ENCODE peak calls at places on chromosomes 5 and 9, in seven cellular contexts. T, P, Q, S, O, M and E are unnamed samples.

GRCh38 chr5:133925269-133925668 is 43.2 kb downstream of the C5orf15 start:
- DNase-seq in Q (no peak), M (no peak), P (no peak), S (no peak), T (no peak), O (no peak), E (no peak)

GRCh38 chr5:157266286-157267007 is 524 bp downstream of the CYFIP2 start:
- DNase-seq in P (no peak), M (peak; percentile 36), O (peak; percentile 20), Q (no peak), S (peak; percentile 49), T (peak; percentile 61), E (no peak)

GRCh38 chr5:75335952-75336624 is 932 bp upstream of the HMGCR start:
- DNase-seq in M (peak; percentile 86), T (no peak), Q (peak; percentile 88), O (peak; percentile 43), P (no peak), S (peak; percentile 86), E (peak; percentile 95)

GRCh38 chr5:13976867-13977479 is 32.5 kb upstream of the DNAH5 start:
- DNase-seq in S (peak; percentile 68), P (no peak), Q (peak; percentile 70), M (peak; percentile 80), T (no peak), O (peak; percentile 18), E (peak; percentile 59)

GRCh38 chr9:110543631-110544051 is 35.9 kb downstream of the SVEP1 start:
- DNase-seq in M (no peak), S (peak; percentile 25), T (peak; percentile 36), Q (no peak), P (no peak), O (no peak), E (peak; percentile 17)

GRCh38 chr9:125990186-125990792 is 243.1 kb downstream of the PBX3 start:
- DNase-seq in S (no peak), P (no peak), O (no peak), M (no peak), T (no peak), Q (no peak), E (no peak)

GRCh38 chr5:58738336-58738735 is 155.5 kb downstream of the RAB3C start:
- DNase-seq in P (no peak), S (no peak), T (no peak), M (no peak), O (no peak), Q (no peak), E (no peak)

GRCh38 chr9:124853605-124854143 is 414 bp downstream of the WDR38 start:
- DNase-seq in M (no peak), T (no peak), S (no peak), P (no peak), Q (no peak), O (no peak), E (no peak)

GRCh38 chr5:141713616-141714309 is 31.7 kb upstream of the ARAP3 start:
- DNase-seq in M (peak; percentile 60), P (no peak), O (no peak), T (no peak), Q (no peak), S (no peak), E (peak; percentile 8)

GRCh38 chr5:102595332-102595731 is 96.5 kb upstream of the SLCO6A1 start:
- DNase-seq in S (no peak), M (peak; percentile 17), O (no peak), T (no peak), P (no peak), Q (no peak), E (no peak)

DNA sequence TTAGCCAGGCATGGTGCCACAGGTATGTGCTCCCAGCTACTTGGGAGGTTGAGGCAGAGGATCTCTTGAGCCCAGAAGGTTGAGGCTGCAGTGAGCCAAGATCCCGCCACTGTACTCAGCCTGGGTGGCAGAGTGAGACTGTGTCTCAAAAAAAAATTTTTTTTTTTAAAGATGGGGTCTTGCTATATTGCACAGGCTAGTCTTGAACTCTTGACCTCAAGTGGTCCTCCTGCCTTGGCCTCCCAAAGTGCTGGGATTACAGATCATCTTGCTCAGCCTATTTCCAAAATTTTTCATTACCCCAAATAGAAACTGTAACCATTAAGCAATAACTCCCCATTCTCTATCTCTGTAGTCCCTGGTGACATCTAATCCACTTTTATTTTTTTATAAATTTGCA is 4.4 kb upstream of the TBC1D13 start:
- DNase-seq in T (no peak), P (no peak), S (no peak), Q (no peak), M (no peak), O (no peak), E (no peak)
- H3K4me2 ChIP-seq in T (no peak overlapping the region), P (no peak overlapping the region), S (no peak overlapping the region), Q (no peak overlapping the region), M (no peak overlapping the region), O (no peak overlapping the region), E (no peak overlapping the region)

GRCh38 chr5:81315336-81315735 is 13.9 kb downstream of the ZCCHC9 start:
- DNase-seq in O (no peak), M (no peak), Q (peak; percentile 86), P (no peak), T (no peak), S (peak; percentile 42), E (peak; percentile 9)
- H3K79me1 ChIP-seq in O (no peaks in the 10 kb centered on the region), M (no peaks in the 10 kb centered on the region), Q (peaks cover 4% of the 10 kb centered on the region), P (no peaks in the 10 kb centered on the region), T (no peaks in the 10 kb centered on the region), S (no peaks in the 10 kb centered on the region), E (no peaks in the 10 kb centered on the region)

DNA sequence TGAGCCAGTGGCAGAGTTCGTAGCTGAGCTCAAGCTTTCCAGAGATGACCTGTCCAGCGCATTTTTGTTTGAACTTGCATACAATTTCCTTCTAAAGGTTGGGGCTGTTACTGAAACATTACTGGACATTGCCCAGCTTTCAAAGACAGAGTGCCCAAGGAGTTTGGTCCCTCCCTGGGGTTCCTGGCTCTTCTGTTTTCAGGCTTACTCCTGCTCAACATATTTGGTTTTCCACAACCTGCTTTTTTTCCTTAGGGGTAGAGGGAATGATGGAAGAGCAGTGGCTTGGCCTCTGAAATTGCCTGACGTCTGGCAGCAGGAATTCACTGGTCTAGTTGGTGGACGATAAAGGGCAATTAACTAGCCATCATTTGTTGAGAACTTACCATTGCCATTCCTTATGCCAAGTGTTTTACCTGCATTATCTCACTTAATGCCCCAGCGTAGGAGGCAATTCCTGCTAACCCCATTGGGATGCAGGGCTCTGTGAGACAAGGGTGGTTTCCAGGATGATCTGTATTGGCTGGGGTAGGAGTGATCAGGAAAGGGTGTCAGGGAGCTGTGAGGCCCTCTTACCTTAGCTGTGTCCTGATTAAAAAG is 1.2 kb downstream of the RGS3 start:
- DNase-seq in Q (no peak), P (no peak), O (no peak), T (no peak), M (no peak), S (no peak), E (no peak)
- H3K4me2 ChIP-seq in Q (no peak overlapping the region), P (peak overlapping the region; percentile 79), O (no peak overlapping the region), T (no peak overlapping the region), M (peak overlapping the region; percentile 42), S (no peak overlapping the region), E (no peak overlapping the region)

DNA sequence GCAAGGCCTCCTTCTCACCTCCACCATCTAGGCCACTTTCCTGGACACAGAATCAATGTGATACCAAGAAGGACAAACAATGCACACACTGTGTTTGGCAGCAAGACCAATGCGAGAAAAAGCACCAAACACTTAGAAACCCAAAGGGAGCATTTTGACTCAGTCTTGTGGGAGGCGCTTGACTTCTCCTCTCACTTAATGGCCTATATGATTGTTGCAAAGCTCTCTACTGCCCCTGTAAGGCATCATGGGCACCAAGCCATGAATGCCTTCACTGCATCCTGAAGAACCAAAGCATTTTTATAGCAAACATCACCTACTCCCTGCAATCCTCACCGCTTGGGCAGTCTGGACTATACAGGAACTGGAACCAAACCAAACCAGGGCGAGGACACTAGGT is 57.5 kb downstream of the CDH6 start:
- DNase-seq in Q (no peak), S (peak; percentile 25), T (no peak), P (no peak), M (no peak), O (no peak), E (no peak)
- H3K79me1 ChIP-seq in Q (peaks cover 29% of the 10 kb centered on the region), S (no peaks in the 10 kb centered on the region), T (no peaks in the 10 kb centered on the region), P (no peaks in the 10 kb centered on the region), M (no peaks in the 10 kb centered on the region), O (peaks cover 7% of the 10 kb centered on the region), E (peaks cover 7% of the 10 kb centered on the region)

GRCh38 chr9:107868166-107868565 is 378.6 kb upstream of the KLF4 start:
- DNase-seq in P (no peak), T (no peak), O (no peak), S (no peak), M (no peak), Q (no peak), E (no peak)

GRCh38 chr9:107872457-107873192 is 383.1 kb upstream of the KLF4 start:
- DNase-seq in P (peak; percentile 38), O (peak; percentile 11), S (peak; percentile 58), Q (no peak), T (peak; percentile 53), M (no peak), E (no peak)

GRCh38 chr9:107869111-107869510 is 379.5 kb upstream of the KLF4 start:
- DNase-seq in P (no peak), S (no peak), M (no peak), T (no peak), Q (no peak), O (no peak), E (no peak)

GRCh38 chr9:107870221-107870620 is 380.7 kb upstream of the KLF4 start:
- DNase-seq in P (no peak), S (no peak), T (no peak), Q (no peak), M (peak; percentile 85), O (no peak), E (no peak)

GRCh38 chr9:107870927-107871720 is 381.6 kb upstream of the KLF4 start:
- DNase-seq in M (peak; percentile 64), T (no peak), O (no peak), S (no peak), Q (no peak), P (no peak), E (peak; percentile 37)
- H3K4me2 ChIP-seq in M (no peak overlapping the region), T (no peak overlapping the region), O (no peak overlapping the region), S (no peak overlapping the region), Q (no peak overlapping the region), P (no peak overlapping the region), E (no peak overlapping the region)

GRCh38 chr5:83474986-83475385 is 3.4 kb downstream of the VCAN start:
- DNase-seq in S (peak; percentile 71), P (no peak), O (peak; percentile 20), M (no peak), Q (no peak), T (no peak), E (no peak)
- H3K79me1 ChIP-seq in S (no peaks in the 10 kb centered on the region), P (no peaks in the 10 kb centered on the region), O (no peaks in the 10 kb centered on the region), M (peaks cover 2% of the 10 kb centered on the region), Q (peaks cover 36% of the 10 kb centered on the region), T (no peaks in the 10 kb centered on the region), E (no peaks in the 10 kb centered on the region)

GRCh38 chr5:135255461-135256178 is 143.4 kb downstream of the MACROH2A1 start:
- DNase-seq in P (no peak), Q (no peak), T (peak; percentile 20), O (no peak), S (no peak), M (no peak), E (no peak)
- H3K4me2 ChIP-seq in P (no peak overlapping the region), Q (no peak overlapping the region), T (no peak overlapping the region), O (no peak overlapping the region), S (no peak overlapping the region), M (no peak overlapping the region), E (no peak overlapping the region)